ENCODE peak calls at places on chromosomes 12 and 14, in five cellular contexts. S, L, Q, A and E are unnamed samples.

GRCh38 chr12:70661762-70662161 is 24.5 kb upstream of the PTPRB start:
- DNase-seq in L (no peak), S (peak), A (peak), Q (no peak), E (no peak)

GRCh38 chr12:89384050-89384749 is 31.9 kb upstream of the DUSP6 start:
- DNase-seq in L (peak), S (peak), A (peak), Q (peak), E (no peak)

GRCh38 chr12:101891462-101891971 is 14.1 kb downstream of the DRAM1 start:
- DNase-seq in L (no peak), S (peak), A (peak), Q (no peak), E (no peak)

GRCh38 chr14:58697927-58698641 is 60.3 kb downstream of the DACT1 start:
- DNase-seq in S (no peak), Q (no peak), L (no peak), A (no peak), E (no peak)

GRCh38 chr12:124399622-124400021 is 104.7 kb downstream of the RFLNA start:
- DNase-seq in A (peak), Q (peak), S (peak), L (peak), E (peak)

GRCh38 chr12:98137278-98137677 is 378.1 kb upstream of the TMPO start:
- DNase-seq in L (no peak), S (no peak), A (no peak), Q (no peak), E (no peak)

GRCh38 chr12:98352218-98352811 is 163.1 kb upstream of the TMPO start:
- DNase-seq in Q (no peak), L (no peak), S (peak), A (peak), E (no peak)

GRCh38 chr14:77086951-77087350 is 11.1 kb upstream of the CIPC start:
- DNase-seq in L (no peak), A (peak), S (no peak), Q (no peak), E (no peak)

GRCh38 chr12:93426406-93426805 is 15.3 kb downstream of the UBE2N start:
- DNase-seq in S (no peak), A (no peak), Q (no peak), L (no peak), E (no peak)

GRCh38 chr12:51406299-51406698 is 15.1 kb upstream of the GALNT6 start:
- DNase-seq in S (no peak), A (no peak), L (no peak), Q (no peak), E (no peak)

GRCh38 chr12:90575995-90576394 is 379.0 kb downstream of the CCER1 start:
- DNase-seq in Q (no peak), L (no peak), A (no peak), S (no peak), E (no peak)

GRCh38 chr14:74239848-74240793 is 872 bp downstream of the VSX2 start:
- DNase-seq in A (no peak), S (peak), Q (peak), L (no peak), E (no peak)

GRCh38 chr14:74190910-74191575 is 48.2 kb upstream of the VSX2 start:
- DNase-seq in Q (no peak), S (no peak), A (no peak), L (no peak), E (no peak)

GRCh38 chr14:89428556-89429196 is 11.6 kb upstream of the FOXN3 start:
- DNase-seq in S (no peak), A (peak), Q (no peak), L (peak), E (no peak)

GRCh38 chr12:116241157-116241772 is 36.2 kb downstream of the MED13L start:
- DNase-seq in A (peak), S (no peak), L (no peak), Q (no peak), E (no peak)

GRCh38 chr12:131287015-131287937 is 333.6 kb downstream of the ADGRD1 start:
- DNase-seq in S (no peak), L (no peak), A (no peak), Q (peak), E (no peak)

GRCh38 chr12:54421873-54422250 is 2.8 kb upstream of the ITGA5 start:
- DNase-seq in Q (no peak), S (peak), A (no peak), L (no peak), E (no peak)

GRCh38 chr12:75526655-75527511 is 15.5 kb upstream of the KRR1 start:
- DNase-seq in S (peak), Q (no peak), A (peak), L (peak), E (peak)

GRCh38 chr12:49885118-49885517 is 18.6 kb downstream of the FAIM2 start:
- DNase-seq in A (no peak), S (no peak), L (peak), Q (no peak), E (no peak)

GRCh38 chr12:40921563-40922163 is 229.4 kb downstream of the CNTN1 start:
- DNase-seq in S (peak), Q (no peak), A (peak), L (no peak), E (no peak)

GRCh38 chr14:100747021-100747586 is 20.4 kb downstream of the DLK1 start:
- DNase-seq in Q (no peak), S (peak), A (peak), L (peak), E (no peak)

GRCh38 chr14:91866061-91866460 is 1.3 kb downstream of the TC2N start:
- DNase-seq in A (no peak), S (peak), Q (no peak), L (no peak), E (no peak)

GRCh38 chr12:45978108-45978507 is 12.3 kb downstream of the SCAF11 start:
- DNase-seq in Q (no peak), L (no peak), S (no peak), A (no peak), E (no peak)

GRCh38 chr12:89427508-89428156 is 75.3 kb upstream of the DUSP6 start:
- DNase-seq in Q (no peak), A (no peak), S (peak), L (no peak), E (no peak)

GRCh38 chr12:117875652-117876491 is 92.9 kb downstream of the KSR2 start:
- DNase-seq in L (peak), Q (peak), S (peak), A (peak), E (peak)

GRCh38 chr12:27163894-27164293 is 80.2 kb upstream of the STK38L start:
- DNase-seq in S (no peak), A (no peak), L (no peak), Q (no peak), E (no peak)

GRCh38 chr14:77459072-77459723 is 1.3 kb downstream of the AHSA1 start:
- DNase-seq in L (peak), S (peak), A (peak), Q (peak), E (peak)

GRCh38 chr12:28023156-28023887 is 50.8 kb upstream of the PTHLH start:
- DNase-seq in L (no peak), S (peak), A (peak), Q (no peak), E (no peak)

GRCh38 chr14:50783542-50783941 is 47.4 kb downstream of the NIN start:
- DNase-seq in S (no peak), A (no peak), L (no peak), Q (no peak), E (no peak)

GRCh38 chr12:63042646-63043045 is 107.7 kb upstream of the PPM1H start:
- DNase-seq in A (no peak), L (no peak), S (no peak), Q (no peak), E (no peak)

GRCh38 chr12:114406326-114407033 is 536 bp upstream of the TBX5 start:
- DNase-seq in S (no peak), Q (no peak), A (no peak), L (no peak), E (peak)

GRCh38 chr12:120262852-120263724 is 2.4 kb downstream of the PXN start:
- DNase-seq in L (peak), S (no peak), Q (no peak), A (peak), E (no peak)

GRCh38 chr12:120264511-120265202 is 873 bp downstream of the PXN start:
- DNase-seq in A (no peak), S (no peak), Q (no peak), L (no peak), E (no peak)

GRCh38 chr12:120265203-120265482 is 387 bp downstream of the PXN start:
- DNase-seq in A (no peak), S (no peak), L (no peak), Q (no peak), E (no peak)

GRCh38 chr12:120263725-120264040 is 1.8 kb downstream of the PXN start:
- DNase-seq in Q (no peak), S (no peak), A (no peak), L (no peak), E (no peak)

DNA sequence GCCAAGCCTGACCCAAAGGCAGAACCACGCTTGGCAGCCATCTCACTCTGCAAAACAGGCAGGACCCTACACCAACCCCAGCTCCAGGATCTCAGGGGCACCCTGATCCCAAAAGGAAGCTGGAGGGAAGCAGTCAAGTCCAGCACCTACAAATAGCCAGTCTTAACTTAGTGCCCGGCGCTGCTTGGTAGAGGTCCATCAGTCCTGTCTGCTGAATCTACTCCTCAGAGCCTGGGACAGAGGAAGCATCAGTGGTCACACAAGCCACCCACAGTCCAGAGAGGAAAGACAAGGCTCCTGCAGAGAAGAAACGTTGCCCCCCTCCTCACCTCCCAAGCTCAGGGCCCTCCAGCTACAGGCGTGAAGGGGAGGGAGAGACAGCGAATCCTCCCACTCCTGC is 1.4 kb downstream of the PXN start:
- DNase-seq in L (peak), A (no peak), S (peak), Q (no peak), E (no peak)
- H2AK5ac ChIP-seq in L (no peak), A (peak), S (peak), Q (no peak), E (no peak)

GRCh38 chr14:36514278-36515104 is 5.5 kb downstream of the NKX2-1 start:
- DNase-seq in A (no peak), S (no peak), L (no peak), Q (peak), E (no peak)
- H2BK12ac ChIP-seq in A (no peak), S (no peak), L (no peak), Q (peak), E (no peak)

DNA sequence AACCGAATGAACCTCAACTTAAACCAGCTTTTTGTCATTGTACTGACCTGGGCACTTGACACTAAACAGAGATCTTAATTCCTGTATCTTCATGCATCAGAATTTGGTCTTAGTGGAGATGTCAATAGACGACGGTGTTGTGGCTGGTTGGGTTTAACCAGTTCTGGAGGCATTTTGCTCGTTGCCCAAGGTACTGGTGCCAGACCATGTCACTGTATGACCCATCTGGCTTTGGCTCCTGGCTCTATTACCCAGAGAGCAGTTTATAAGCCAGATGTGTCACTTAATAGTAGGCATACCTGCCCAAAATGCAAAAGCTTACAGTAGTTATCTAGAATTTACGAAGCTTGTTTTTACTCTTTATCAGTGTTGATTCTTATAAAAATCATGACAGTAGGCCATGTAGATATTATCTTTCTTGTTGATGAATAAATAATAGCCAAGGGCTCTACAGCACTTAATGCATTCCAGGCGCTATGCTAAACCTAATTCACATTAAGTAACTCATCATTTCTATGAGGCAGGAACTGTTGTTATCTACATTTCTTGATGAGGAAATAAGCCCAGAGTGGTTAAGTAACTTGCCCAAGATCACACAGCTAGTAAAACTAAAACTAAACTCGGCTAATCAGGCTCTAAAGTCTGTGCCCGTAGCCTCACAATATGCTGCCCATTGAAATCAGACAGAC is 179.7 kb upstream of the HIF1A start:
- DNase-seq in A (peak), L (no peak), Q (no peak), S (no peak), E (no peak)
- H2AK5ac ChIP-seq in A (peak), L (no peak), Q (no peak), S (peak), E (no peak)

GRCh38 chr14:54377501-54377900 is 19.3 kb upstream of the CDKN3 start:
- DNase-seq in Q (no peak), S (no peak), A (no peak), L (peak), E (no peak)

GRCh38 chr14:54383811-54384210 is 13.0 kb upstream of the CDKN3 start:
- DNase-seq in S (no peak), Q (no peak), A (peak), L (no peak), E (no peak)

GRCh38 chr14:54387328-54387727 is 9.5 kb upstream of the CDKN3 start:
- DNase-seq in L (no peak), Q (no peak), S (no peak), A (no peak), E (no peak)

DNA sequence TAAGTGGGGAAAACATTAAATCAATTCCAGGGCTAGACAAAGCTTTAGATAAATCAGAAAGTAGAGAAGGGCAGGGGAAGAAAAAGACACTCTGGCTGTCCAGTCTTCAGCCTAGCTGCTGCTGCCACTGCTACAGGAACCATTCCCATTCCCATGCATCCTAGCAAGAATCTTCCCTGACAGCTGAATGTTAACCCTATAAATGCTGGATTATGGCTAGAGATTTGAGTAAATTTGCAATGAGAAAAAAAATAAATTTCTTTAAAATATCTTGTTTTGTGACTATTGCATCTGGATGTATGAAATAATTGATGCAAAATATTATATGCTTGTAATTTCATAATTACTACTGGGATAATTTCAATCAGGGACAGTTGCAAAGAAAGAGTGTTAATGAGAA is 15.0 kb upstream of the CDKN3 start:
- DNase-seq in S (no peak), A (no peak), L (no peak), Q (no peak), E (no peak)
- H2BK12ac ChIP-seq in S (no peak), A (no peak), L (no peak), Q (no peak), E (no peak)

GRCh38 chr12:14953752-14954151 is 7.6 kb downstream of the ARHGDIB start:
- DNase-seq in A (no peak), L (no peak), Q (no peak), S (no peak), E (no peak)
- H2AK5ac ChIP-seq in A (peak), L (no peak), Q (no peak), S (no peak), E (no peak)

GRCh38 chr12:111764120-111764821 is 2.5 kb upstream of the ALDH2 start:
- DNase-seq in Q (no peak), S (no peak), A (no peak), L (no peak), E (no peak)
- H2BK12ac ChIP-seq in Q (no peak), S (no peak), A (no peak), L (no peak), E (no peak)

DNA sequence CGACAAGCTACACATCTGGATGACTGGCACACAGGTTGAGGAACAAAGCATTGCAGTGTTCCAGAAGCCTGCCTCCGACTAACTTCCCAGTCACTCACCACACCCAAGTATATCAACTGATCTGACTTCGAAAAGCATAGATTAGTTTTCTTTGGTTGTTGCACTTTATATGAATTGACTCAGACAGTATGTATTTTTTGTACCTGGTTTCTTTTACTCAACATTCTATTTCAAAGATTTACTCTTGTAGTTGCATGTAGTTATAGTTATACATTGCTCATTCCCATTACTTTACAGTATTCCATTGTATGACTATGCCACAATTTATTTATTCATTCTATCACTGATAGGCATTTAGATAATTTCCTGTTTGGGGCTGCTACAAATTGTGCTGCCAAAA is 17.9 kb downstream of the PLCZ1 start:
- DNase-seq in Q (no peak), L (no peak), A (no peak), S (no peak), E (no peak)
- H2AK5ac ChIP-seq in Q (no peak), L (no peak), A (no peak), S (no peak), E (no peak)